ENCODE peak calls at places on chromosomes 12 and 14, in ten cellular contexts. T, R, I, K, P, V, H, C, Z and Y are unnamed samples.

GRCh38 chr12:78038986-78039385 is 208.3 kb downstream of the NAV3 start:
- DNase-seq in T (no peak), R (no peak), P (peak; percentile 2), H (no peak), Z (no peak), I (no peak), V (no peak), K (no peak), C (no peak), Y (no peak)

GRCh38 chr12:46133751-46134150 is 135.1 kb downstream of the SLC38A1 start:
- DNase-seq in T (no peak), K (peak; percentile 6), H (no peak), V (no peak), R (peak; percentile 7), I (no peak), P (no peak), Z (no peak), C (no peak), Y (no peak)

GRCh38 chr12:108828774-108829173 is 28.6 kb downstream of the SSH1 start:
- DNase-seq in I (no peak), R (peak; percentile 74), H (no peak), V (no peak), T (no peak), C (no peak), P (peak; percentile 35), K (no peak), Z (no peak), Y (no peak)

GRCh38 chr12:9036227-9036626 is 46.9 kb downstream of the KLRG1 start:
- DNase-seq in V (no peak), H (no peak), I (no peak), R (no peak), T (no peak), Z (no peak), C (no peak), P (no peak), K (no peak), Y (no peak)

GRCh38 chr12:87813476-87814234 is 215.5 kb downstream of the C12orf50 start:
- DNase-seq in C (no peak), T (no peak), I (no peak), H (no peak), K (peak; percentile 86), V (no peak), Z (peak; percentile 26), P (peak; percentile 84), R (peak; percentile 33), Y (no peak)

GRCh38 chr12:879641-880040 is 69.9 kb downstream of the RAD52 start:
- DNase-seq in C (no peak), H (no peak), K (no peak), T (no peak), Z (peak; percentile 29), P (peak; percentile 38), V (no peak), I (no peak), R (no peak), Y (no peak)

GRCh38 chr12:84355561-84355960 is 557.0 kb downstream of the SLC6A15 start:
- DNase-seq in T (no peak), I (no peak), Z (no peak), K (no peak), H (no peak), C (no peak), V (no peak), R (no peak), P (no peak), Y (no peak)

GRCh38 chr14:20501346-20501745 is 4.0 kb upstream of the RNASE10 start:
- DNase-seq in R (no peak), I (no peak), H (no peak), V (no peak), K (peak; percentile 32), Z (no peak), T (no peak), C (no peak), P (no peak), Y (no peak)

GRCh38 chr12:126953365-126953889 is 1313.5 kb upstream of the TMEM132C start:
- DNase-seq in R (no peak), K (no peak), V (no peak), P (no peak), H (no peak), I (no peak), C (no peak), Z (no peak), T (no peak), Y (peak; percentile 79)

GRCh38 chr14:92651106-92651792 is 97.2 kb downstream of the LGMN start:
- DNase-seq in K (no peak), Z (no peak), C (peak; percentile 62), T (peak; percentile 85), H (no peak), R (no peak), V (no peak), P (no peak), I (no peak), Y (no peak)

GRCh38 chr14:53016491-53016890 is 65.6 kb upstream of the FERMT2 start:
- DNase-seq in T (no peak), C (no peak), R (peak; percentile 75), K (no peak), P (peak; percentile 55), H (no peak), V (no peak), I (no peak), Z (peak; percentile 55), Y (no peak)

GRCh38 chr14:101465795-101466448 is 95.4 kb upstream of the DIO3 start:
- DNase-seq in K (no peak), R (no peak), V (no peak), P (no peak), I (no peak), H (no peak), Z (no peak), C (no peak), T (no peak), Y (no peak)

GRCh38 chr14:69827560-69827959 is 30.5 kb upstream of the SLC10A1 start:
- DNase-seq in C (no peak), K (peak; percentile 80), I (no peak), V (no peak), R (no peak), P (no peak), Z (no peak), H (no peak), T (no peak), Y (no peak)

GRCh38 chr12:53523131-53523530 is 15.8 kb upstream of the NPFF start:
- DNase-seq in T (no peak), R (peak; percentile 14), H (no peak), C (no peak), K (no peak), P (peak; percentile 23), Z (no peak), I (no peak), V (no peak), Y (no peak)